ENCODE peak calls at places on chromosomes 1 and 21, in ten cellular contexts. C, W, H, O, B, M, S, R, E and L are unnamed samples.

GRCh38 chr1:212162635-212163034 is 122.6 kb upstream of the PPP2R5A start:
- DNase-seq in S (no peak), M (peak; percentile 29), E (no peak), H (peak; percentile 69), W (peak; percentile 77), B (peak; percentile 42), C (peak; percentile 31), R (peak; percentile 53), O (peak; percentile 72), L (no peak)

GRCh38 chr1:91555821-91556531 is 55.3 kb downstream of the CDC7 start:
- DNase-seq in R (no peak), O (peak; percentile 94), E (no peak), W (peak; percentile 74), S (no peak), H (no peak), M (peak; percentile 45), B (peak; percentile 34), C (peak; percentile 59), L (peak; percentile 44)

GRCh38 chr1:231950732-231951131 is 324.1 kb downstream of the DISC1 start:
- DNase-seq in H (no peak), M (no peak), C (no peak), B (no peak), O (no peak), E (no peak), W (no peak), R (no peak), S (no peak), L (no peak)

GRCh38 chr1:154787171-154787570 is 82.9 kb downstream of the KCNN3 start:
- DNase-seq in E (no peak), O (no peak), R (no peak), C (no peak), S (no peak), M (no peak), B (no peak), W (no peak), H (no peak), L (no peak)

GRCh38 chr21:29382029-29382654 is 83.4 kb downstream of the BACH1 start:
- DNase-seq in O (peak; percentile 31), W (peak; percentile 53), B (no peak), H (no peak), E (no peak), M (no peak), S (no peak), R (no peak), C (no peak), L (no peak)

GRCh38 chr1:145708063-145708462 is 895 bp upstream of the PDZK1 start:
- DNase-seq in B (peak; percentile 39), W (no peak), S (no peak), E (no peak), H (no peak), M (peak; percentile 35), R (no peak), O (peak; percentile 18), C (no peak), L (no peak)

GRCh38 chr1:32334864-32335618 is 992 bp downstream of the MARCKSL1 start:
- DNase-seq in R (peak; percentile 58), S (peak; percentile 58), O (no peak), H (no peak), W (peak; percentile 24), B (peak; percentile 80), M (peak; percentile 70), C (peak; percentile 65), E (no peak), L (no peak)

GRCh38 chr1:6688757-6689156 is 12.9 kb downstream of the DNAJC11 start:
- DNase-seq in R (no peak), H (no peak), S (no peak), W (no peak), M (no peak), E (no peak), B (no peak), O (peak; percentile 31), C (no peak), L (no peak)

GRCh38 chr21:36466061-36466511 is 13.8 kb downstream of the CLDN14 start:
- DNase-seq in W (no peak), O (peak; percentile 15), H (no peak), S (no peak), R (no peak), E (no peak), M (no peak), B (no peak), C (no peak), L (no peak)

GRCh38 chr1:89810880-89811279 is 10.0 kb upstream of the LRRC8D start:
- DNase-seq in H (no peak), W (no peak), B (no peak), R (no peak), O (no peak), M (no peak), S (no peak), E (no peak), C (no peak), L (no peak)

GRCh38 chr1:28417441-28418277 is 48.1 kb downstream of the PHACTR4 start:
- DNase-seq in R (no peak), E (no peak), B (no peak), O (peak; percentile 74), H (no peak), M (peak; percentile 19), W (peak; percentile 66), C (no peak), S (no peak), L (peak; percentile 41)

GRCh38 chr1:81254560-81254959 is 546.2 kb upstream of the ADGRL2 start:
- DNase-seq in H (no peak), R (no peak), S (peak; percentile 28), W (no peak), M (no peak), C (no peak), B (no peak), E (no peak), O (peak; percentile 12), L (no peak)

GRCh38 chr1:15123298-15123697 is 30.2 kb upstream of the TMEM51 start:
- DNase-seq in M (no peak), C (no peak), B (no peak), E (no peak), W (no peak), S (no peak), H (no peak), O (no peak), R (no peak), L (no peak)

GRCh38 chr1:235024045-235024439 is 104.6 kb downstream of the TOMM20 start:
- DNase-seq in H (no peak), E (no peak), C (no peak), O (no peak), S (no peak), R (no peak), M (no peak), B (no peak), W (no peak), L (no peak)

GRCh38 chr1:23008901-23009300 is 6.8 kb downstream of the TEX46 start:
- DNase-seq in R (no peak), W (no peak), S (no peak), B (no peak), C (no peak), M (no peak), O (no peak), E (no peak), H (no peak), L (no peak)

GRCh38 chr1:217780993-217781392 is 149.8 kb downstream of the SPATA17 start:
- DNase-seq in H (no peak), W (no peak), M (no peak), E (no peak), O (no peak), B (no peak), R (no peak), S (no peak), C (no peak), L (no peak)

GRCh38 chr1:153337980-153338853 is 10.4 kb downstream of the PGLYRP4 start:
- DNase-seq in M (no peak), W (no peak), C (no peak), R (no peak), O (no peak), H (no peak), S (no peak), E (no peak), B (no peak), L (no peak)

GRCh38 chr1:183517401-183517800 is 45.1 kb downstream of the SMG7 start:
- DNase-seq in O (no peak), E (no peak), B (no peak), M (no peak), R (no peak), C (no peak), W (no peak), H (no peak), S (no peak), L (no peak)

GRCh38 chr1:183516725-183517124 is 44.4 kb downstream of the SMG7 start:
- DNase-seq in M (no peak), E (no peak), R (no peak), C (no peak), S (no peak), B (no peak), O (no peak), W (no peak), H (no peak), L (no peak)

GRCh38 chr1:183522104-183522503 is 49.8 kb downstream of the SMG7 start:
- DNase-seq in R (no peak), W (no peak), O (no peak), H (no peak), E (no peak), C (no peak), M (no peak), S (no peak), B (no peak), L (no peak)

GRCh38 chr1:183515002-183515689 is 42.8 kb downstream of the SMG7 start:
- DNase-seq in M (no peak), B (no peak), C (no peak), H (no peak), O (peak; percentile 90), S (no peak), R (no peak), W (peak; percentile 57), E (no peak), L (peak; percentile 53)

GRCh38 chr1:183520379-183520778 is 48.1 kb downstream of the SMG7 start:
- DNase-seq in M (no peak), E (no peak), S (no peak), H (no peak), O (no peak), W (no peak), C (no peak), B (no peak), R (no peak), L (no peak)
- TF ChIP-seq CTCF in M (no peak), E (no peak), S (no peak), H (no peak), O (no peak), W (no peak), C (no peak), B (no peak), R (no peak), L (no peak)

GRCh38 chr1:173914366-173914871 is 2.7 kb downstream of the SERPINC1 start:
- DNase-seq in R (no peak), H (no peak), E (no peak), C (peak; percentile 18), B (peak; percentile 44), W (no peak), M (peak; percentile 51), S (peak; percentile 43), O (peak; percentile 28), L (no peak)
- TF ChIP-seq CTCF in R (no peak), H (peak; percentile 36), E (no peak), C (peak; percentile 31), B (peak; percentile 77), W (peak; percentile 52), M (peak; percentile 79), S (peak; percentile 79), O (peak; percentile 72), L (peak; percentile 36)

GRCh38 chr1:30569384-30569783 is 154.0 kb downstream of the MATN1 start:
- DNase-seq in B (no peak), R (no peak), S (no peak), H (no peak), M (no peak), O (no peak), W (peak; percentile 6), E (no peak), C (no peak), L (no peak)
- TF ChIP-seq CTCF in B (no peak), R (no peak), S (no peak), H (no peak), M (no peak), O (no peak), W (no peak), E (no peak), C (no peak), L (no peak)

GRCh38 chr1:193338194-193338593 is 151.8 kb upstream of the B3GALT2 start:
- DNase-seq in C (no peak), B (peak; percentile 51), R (no peak), H (no peak), M (peak; percentile 66), E (no peak), S (no peak), W (peak; percentile 73), O (peak; percentile 39), L (no peak)
- TF ChIP-seq CTCF in C (no peak), B (no peak), R (no peak), H (no peak), M (peak; percentile 20), E (no peak), S (no peak), W (peak; percentile 45), O (no peak), L (peak; percentile 6)